ENCODE peak calls at places on chromosome 9, in nine cellular contexts. S is SK-N-SH; U is CD8-positive, alpha-beta memory T cell; J is small intestine; K is suprapubic skin; W is endothelial cell of umbilical vein; I is psoas muscle; D is lower lobe of right lung; L is heart right ventricle. Z is an unnamed sample.

GRCh38 chr9:7549261-7549660 is 250.3 kb downstream of the DMAC1 start:
- DNase-seq in D (no peak), U (no peak), S (no peak), I (peak; percentile 15), J (no peak), L (peak; percentile 35), K (no peak), W (no peak), Z (no peak)

GRCh38 chr9:106864533-106865143 is 1.7 kb downstream of the ZNF462 start:
- DNase-seq in W (peak; percentile 56), U (no peak), K (no peak), S (peak; percentile 34), D (no peak), I (no peak), J (peak; percentile 28), L (no peak), Z (no peak)

GRCh38 chr9:107213561-107214028 is 69.5 kb upstream of the RAD23B start:
- DNase-seq in W (peak; percentile 50), U (no peak), S (no peak), J (peak; percentile 40), L (no peak), D (no peak), I (no peak), K (no peak), Z (no peak)

GRCh38 chr9:37976714-37977477 is 73.0 kb upstream of the SLC25A51 start:
- DNase-seq in K (no peak), L (no peak), W (no peak), U (no peak), S (no peak), D (no peak), I (peak; percentile 40), J (no peak), Z (peak; percentile 4)

GRCh38 chr9:100637787-100638186 is 59.9 kb downstream of the CAVIN4 start:
- DNase-seq in K (no peak), U (no peak), D (no peak), J (no peak), I (no peak), L (no peak), S (no peak), W (no peak), Z (no peak)

GRCh38 chr9:105373723-105374122 is 74.1 kb upstream of the FSD1L start:
- DNase-seq in L (no peak), S (no peak), U (no peak), I (no peak), K (no peak), W (no peak), D (no peak), J (no peak), Z (no peak)

GRCh38 chr9:21047315-21047714 is 15.9 kb upstream of the HACD4 start:
- DNase-seq in L (no peak), I (no peak), W (no peak), K (no peak), D (no peak), U (no peak), J (no peak), S (peak; percentile 71), Z (no peak)

GRCh38 chr9:98050351-98050750 is 6.2 kb upstream of the NANS start:
- DNase-seq in K (no peak), I (no peak), W (no peak), L (no peak), S (no peak), D (no peak), J (no peak), U (no peak), Z (no peak)

GRCh38 chr9:109966643-109967368 is 186.8 kb downstream of the PALM2AKAP2 start:
- DNase-seq in S (no peak), I (no peak), K (no peak), D (no peak), L (no peak), J (no peak), U (no peak), W (no peak), Z (no peak)

GRCh38 chr9:96554801-96555566 is 64.7 kb downstream of the CDC14B start:
- DNase-seq in S (no peak), U (no peak), I (no peak), W (no peak), D (no peak), L (no peak), K (no peak), J (no peak), Z (no peak)

GRCh38 chr9:86277072-86277471 is 5.3 kb downstream of the ISCA1 start:
- DNase-seq in J (no peak), D (no peak), K (no peak), S (no peak), I (no peak), W (no peak), L (no peak), U (no peak), Z (no peak)

GRCh38 chr9:86287013-86287412 is 4.7 kb upstream of the ISCA1 start:
- DNase-seq in W (no peak), U (no peak), L (no peak), K (no peak), D (no peak), I (no peak), S (peak; percentile 24), J (no peak), Z (no peak)

GRCh38 chr9:89319015-89319905 is 960 bp downstream of the SECISBP2 start:
- DNase-seq in I (no peak), L (no peak), D (no peak), K (no peak), J (no peak), U (no peak), W (no peak), S (peak; percentile 40), Z (no peak)

GRCh38 chr9:10268500-10269485 is 344.0 kb downstream of the PTPRD start:
- DNase-seq in K (no peak), I (no peak), W (peak; percentile 84), J (no peak), U (no peak), L (peak; percentile 38), S (peak; percentile 31), D (no peak), Z (peak; percentile 54)

GRCh38 chr9:125486576-125486975 is 220.4 kb downstream of the MAPKAP1 start:
- DNase-seq in U (no peak), L (peak; percentile 69), I (peak; percentile 51), J (no peak), S (no peak), K (no peak), D (peak; percentile 55), W (no peak), Z (peak; percentile 77)

GRCh38 chr9:136511670-136512592 is 29.1 kb upstream of the SEC16A start:
- DNase-seq in J (no peak), S (no peak), W (peak; percentile 99), D (peak; percentile 72), L (peak; percentile 95), I (peak; percentile 55), K (no peak), U (no peak), Z (peak; percentile 82)

GRCh38 chr9:84557751-84558150 is 111.8 kb upstream of the NTRK2 start:
- DNase-seq in S (no peak), L (no peak), I (no peak), D (no peak), J (no peak), W (no peak), K (no peak), U (no peak), Z (no peak)

GRCh38 chr9:84554069-84554659 is 115.4 kb upstream of the NTRK2 start:
- DNase-seq in J (no peak), S (no peak), I (no peak), D (no peak), K (no peak), W (no peak), L (no peak), U (no peak), Z (no peak)

GRCh38 chr9:84556556-84556955 is 113.0 kb upstream of the NTRK2 start:
- DNase-seq in S (no peak), W (no peak), U (no peak), D (no peak), L (no peak), J (no peak), K (no peak), I (no peak), Z (no peak)
- H3K27ac ChIP-seq in S (no peak overlapping the region), W (no peak overlapping the region), U (no peak overlapping the region), D (no peak overlapping the region), L (no peak overlapping the region), J (no peak overlapping the region), K (no peak overlapping the region), I (no peak overlapping the region), Z (no peak overlapping the region)

GRCh38 chr9:4297795-4298254 is 2.0 kb downstream of the GLIS3 start:
- DNase-seq in J (peak; percentile 35), S (peak; percentile 74), K (peak; percentile 80), U (peak; percentile 23), D (peak; percentile 73), W (peak; percentile 64), L (peak; percentile 52), I (peak; percentile 72), Z (peak; percentile 73)
- H3K27ac ChIP-seq in J (peak overlapping the region; percentile 96), S (peak overlapping the region; percentile 72), K (peak overlapping the region; percentile 88), U (no peak overlapping the region), D (peak overlapping the region; percentile 93), W (peak overlapping the region; percentile 85), L (peak overlapping the region; percentile 78), I (peak overlapping the region; percentile 89), Z (peak overlapping the region; percentile 90)

DNA sequence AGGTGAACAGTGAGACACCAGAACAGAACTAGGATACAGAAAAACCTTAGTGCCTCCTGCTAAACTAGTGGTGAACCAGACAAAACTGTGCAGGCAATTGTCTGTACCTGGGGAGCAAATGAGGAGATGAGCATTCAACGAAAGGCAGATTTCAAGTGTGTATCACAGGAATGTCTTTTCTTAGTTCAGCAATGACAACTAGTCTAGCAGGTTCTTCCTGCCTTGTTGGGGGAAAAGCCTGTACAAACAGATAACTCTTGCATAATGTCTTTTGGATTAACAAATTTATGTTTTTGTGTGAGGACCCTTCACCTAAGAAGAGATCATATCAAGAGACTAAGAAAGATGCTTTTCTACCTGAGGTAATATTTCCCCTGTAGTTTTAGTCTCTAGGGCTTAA is 21.8 kb upstream of the DENND4C start:
- DNase-seq in J (no peak), K (no peak), W (no peak), D (no peak), L (no peak), I (no peak), S (no peak), U (no peak), Z (no peak)
- H3K27ac ChIP-seq in J (no peak overlapping the region), K (peak overlapping the region; percentile 74), W (no peak overlapping the region), D (no peak overlapping the region), L (no peak overlapping the region), I (no peak overlapping the region), S (no peak overlapping the region), U (no peak overlapping the region), Z (no peak overlapping the region)

DNA sequence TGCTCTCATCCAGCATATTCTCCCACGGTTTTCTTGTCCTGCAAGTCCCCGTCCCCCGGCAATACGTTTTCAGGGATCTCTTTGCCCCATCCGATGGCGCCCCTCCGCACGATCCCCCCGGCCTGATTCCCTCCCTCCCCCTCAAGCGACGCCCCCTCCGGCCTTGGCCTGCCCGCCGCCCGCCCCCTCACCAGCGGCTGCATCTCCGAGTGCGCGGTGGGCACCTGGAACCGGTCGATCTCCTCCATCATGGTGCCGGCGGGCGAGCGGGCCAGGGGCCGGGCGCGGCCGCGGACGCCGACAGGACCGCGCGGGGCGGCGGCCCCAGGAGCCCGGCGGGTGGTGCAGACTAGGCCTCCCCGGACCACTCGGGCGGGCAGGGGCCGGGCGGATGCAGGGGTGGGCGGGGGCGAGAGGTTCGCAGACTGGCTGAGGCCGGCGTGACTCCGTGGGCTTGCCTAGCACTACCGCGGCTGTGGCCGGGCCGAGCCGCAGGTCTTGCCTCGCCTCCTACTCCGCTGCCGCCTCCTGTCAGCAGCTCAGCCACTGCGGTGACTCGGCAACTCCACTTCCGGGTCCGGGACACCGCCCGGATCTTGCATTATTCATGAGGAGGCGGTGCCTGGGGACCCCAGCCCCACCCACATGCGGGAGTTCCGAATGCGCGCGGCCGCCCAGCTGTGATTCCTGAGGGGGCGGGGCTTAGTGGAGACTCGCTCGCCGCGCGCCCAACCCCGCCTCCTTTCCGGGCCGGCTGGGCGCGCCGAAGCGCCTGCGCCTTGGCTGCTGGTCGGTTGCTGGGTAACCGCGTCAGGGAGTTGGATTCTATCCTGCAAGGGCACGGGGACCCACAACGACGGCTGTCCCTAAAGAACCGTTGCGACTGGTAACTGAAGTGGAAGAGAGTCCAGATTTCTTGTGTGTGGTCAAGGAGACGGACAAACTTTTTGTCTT is at the start of the genes DNAI1 and FAM219A:
- DNase-seq in S (peak; percentile 99), U (peak; percentile 99), D (peak; percentile 99), K (peak; percentile 99), L (peak; percentile 99), J (peak; percentile 99), W (peak; percentile 99), I (peak; percentile 99), Z (peak; percentile 99)
- H3K27ac ChIP-seq in S (peak within 1 kb of the TSS; percentile 82), U (no peak within 1 kb of the TSS), D (peak within 1 kb of the TSS; percentile 81), K (peak within 1 kb of the TSS; percentile 79), L (peak within 1 kb of the TSS; percentile 91), J (peak within 1 kb of the TSS; percentile 63), W (peak within 1 kb of the TSS; percentile 74), I (peak within 1 kb of the TSS; percentile 91), Z (peak within 1 kb of the TSS; percentile 70)